ENCODE peak calls at places on chromosomes 16 and 17, in four cellular contexts. F is H7, P is left kidney, M is NCI-H345. V is an unnamed sample.

GRCh38 chr16:4015275-4015990 is 100.8 kb downstream of the ADCY9 start:
- DNase-seq in P (peak; percentile 63), F (no peak), M (no peak), V (no peak)

GRCh38 chr17:4503283-4504005 is 4.8 kb downstream of the SPNS2 start:
- DNase-seq in M (no peak), P (no peak), F (no peak), V (no peak)

GRCh38 chr17:12789976-12790805 is 893 bp downstream of the ARHGAP44 start:
- DNase-seq in M (peak; percentile 17), P (peak; percentile 76), F (peak; percentile 80), V (no peak)

GRCh38 chr16:24986512-24987303 is 28.5 kb downstream of the ARHGAP17 start:
- DNase-seq in P (no peak), M (no peak), F (no peak), V (peak; percentile 24)

GRCh38 chr17:31492880-31493655 is 101.6 kb downstream of the RAB11FIP4 start:
- DNase-seq in M (no peak), P (no peak), F (no peak), V (no peak)

GRCh38 chr17:37405955-37406634 is 541 bp downstream of the ACACA start:
- DNase-seq in M (no peak), F (no peak), P (peak; percentile 30), V (no peak)

GRCh38 chr17:11880714-11881113 is 116.6 kb downstream of the ZNF18 start:
- DNase-seq in M (peak; percentile 19), P (peak; percentile 78), F (peak; percentile 36), V (no peak)

GRCh38 chr16:69399361-69399760 is 13.6 kb upstream of the TERF2 start:
- DNase-seq in F (no peak), M (no peak), P (no peak), V (no peak)

GRCh38 chr17:37769050-37769449 is 24.2 kb upstream of the HNF1B start:
- DNase-seq in F (no peak), M (no peak), P (no peak), V (no peak)

GRCh38 chr17:62180772-62181171 is 115.7 kb upstream of the MED13 start:
- DNase-seq in M (no peak), F (no peak), P (no peak), V (no peak)

GRCh38 chr17:79923974-79924638 is 84.9 kb upstream of the CBX4 start:
- DNase-seq in M (peak; percentile 17), F (peak; percentile 94), P (peak; percentile 71), V (peak; percentile 5)

GRCh38 chr16:19980866-19981265 is 92.8 kb downstream of the GPR139 start:
- DNase-seq in P (peak; percentile 24), F (peak; percentile 58), M (no peak), V (peak; percentile 12)

GRCh38 chr17:2893422-2893914 is 97.2 kb downstream of the RAP1GAP2 start:
- DNase-seq in P (no peak), M (no peak), F (peak; percentile 69), V (no peak)

GRCh38 chr16:89119161-89119621 is 25.5 kb downstream of the ACSF3 start:
- DNase-seq in F (no peak), M (no peak), P (no peak), V (no peak)

GRCh38 chr17:65729207-65729606 is 167.8 kb upstream of the AXIN2 start:
- DNase-seq in P (no peak), F (no peak), M (no peak), V (no peak)

GRCh38 chr17:38451030-38451839 is 23.0 kb downstream of the ARHGAP23 start:
- DNase-seq in F (peak; percentile 92), P (peak; percentile 87), M (no peak), V (no peak)

GRCh38 chr16:50396770-50397525 is 28.2 kb upstream of the BRD7 start:
- DNase-seq in F (no peak), P (no peak), M (no peak), V (no peak)

GRCh38 chr17:41407226-41407625 is 9.8 kb upstream of the KRT31 start:
- DNase-seq in M (no peak), P (no peak), F (no peak), V (no peak)

GRCh38 chr16:29816694-29817441 is 916 bp downstream of the PAGR1 start:
- DNase-seq in M (peak; percentile 72), P (peak; percentile 88), F (peak; percentile 89), V (peak; percentile 27)

GRCh38 chr17:76678330-76678729 is 32.4 kb downstream of the MXRA7 start:
- DNase-seq in P (no peak), M (no peak), F (no peak), V (no peak)

GRCh38 chr16:14649816-14650215 is 17.1 kb downstream of the BFAR start:
- DNase-seq in M (no peak), F (no peak), P (no peak), V (no peak)

GRCh38 chr17:71180801-71181385 is 939.9 kb upstream of the SOX9 start:
- DNase-seq in F (no peak), M (no peak), P (peak; percentile 96), V (peak; percentile 91)

GRCh38 chr17:61863801-61864126 is 436 bp upstream of the BRIP1 start:
- DNase-seq in P (no peak), M (no peak), F (no peak), V (no peak)

GRCh38 chr16:86083382-86084002 is 184.5 kb downstream of the IRF8 start:
- DNase-seq in M (no peak), P (no peak), F (no peak), V (no peak)

GRCh38 chr17:44968225-44969143 is at the start of gene C1QL1:
- DNase-seq in F (peak; percentile 100), P (peak; percentile 98), M (peak; percentile 94), V (peak; percentile 94)

GRCh38 chr16:83972256-83973008 is 4.4 kb downstream of the NECAB2 start:
- DNase-seq in F (peak; percentile 67), M (no peak), P (no peak), V (no peak)

GRCh38 chr16:58409316-58409973 is 17.2 kb downstream of the GINS3 start:
- DNase-seq in P (peak; percentile 70), F (no peak), M (no peak), V (no peak)

GRCh38 chr17:46772013-46772878 is 46.2 kb downstream of the WNT3 start:
- DNase-seq in M (peak; percentile 47), F (peak; percentile 90), P (peak; percentile 52), V (peak; percentile 17)

GRCh38 chr17:58332720-58333395 is 4.3 kb upstream of the TSPOAP1 start:
- DNase-seq in M (no peak), P (no peak), F (peak; percentile 48), V (no peak)

GRCh38 chr16:84874004-84874435 is 54.2 kb downstream of the CRISPLD2 start:
- DNase-seq in F (no peak), P (peak; percentile 7), M (no peak), V (no peak)

GRCh38 chr17:67435122-67435521 is 58.0 kb downstream of the PITPNC1 start:
- DNase-seq in M (no peak), P (no peak), F (no peak), V (no peak)

GRCh38 chr17:8629371-8630226 is 926 bp downstream of the MYH10 start:
- DNase-seq in M (peak; percentile 15), F (peak; percentile 67), P (peak; percentile 76), V (no peak)

V was measured in NCI-H774.